ENCODE peak calls at places on chromosome 21, in seven cellular contexts. U is MV-4-11; C is CD4-positive, CD25-positive, alpha-beta regulatory T cell; Q is ovary; S is cardiac fibroblast; J is SK-MEL-5; Y is SHP77. V is an unnamed sample.

GRCh38 chr21:27550258-27550657 is 583.4 kb upstream of the ADAMTS5 start:
- DNase-seq in S (no peak), C (no peak), Y (no peak), Q (no peak), J (no peak), U (no peak), V (no peak)

GRCh38 chr21:38297871-38298270 is 41.1 kb downstream of the KCNJ15 start:
- DNase-seq in U (no peak), S (no peak), Q (no peak), J (no peak), Y (no peak), C (no peak), V (no peak)

GRCh38 chr21:40841524-40842196 is 5.3 kb downstream of the DSCAM start:
- DNase-seq in Y (peak), C (no peak), U (no peak), Q (no peak), S (no peak), J (peak), V (no peak)

GRCh38 chr21:36310016-36310415 is 10.0 kb upstream of the MORC3 start:
- DNase-seq in S (no peak), C (peak), Q (no peak), U (no peak), J (no peak), Y (no peak), V (no peak)

GRCh38 chr21:43923391-43923790 is 58.4 kb downstream of the AGPAT3 start:
- DNase-seq in Y (no peak), Q (no peak), C (no peak), U (no peak), J (no peak), S (peak), V (no peak)

GRCh38 chr21:44875341-44875740 is 1.9 kb upstream of the PTTG1IP start:
- DNase-seq in U (peak), J (peak), Y (no peak), S (peak), Q (no peak), C (peak), V (no peak)

GRCh38 chr21:39842741-39843146 is 24.5 kb upstream of the PCP4 start:
- DNase-seq in J (no peak), Q (no peak), S (no peak), C (no peak), Y (no peak), U (no peak), V (no peak)

GRCh38 chr21:32186843-32187242 is 92.0 kb downstream of the MIS18A start:
- DNase-seq in S (no peak), U (no peak), Y (no peak), J (no peak), Q (no peak), C (no peak), V (no peak)

GRCh38 chr21:10539956-10540355 is 18.6 kb downstream of the TPTE start:
- DNase-seq in Y (no peak), U (no peak), Q (no peak), J (no peak), S (no peak), C (no peak), V (no peak)

GRCh38 chr21:37208056-37208705 is 59.0 kb downstream of the VPS26C start:
- DNase-seq in Q (no peak), U (peak), S (no peak), Y (peak), J (no peak), C (no peak), V (peak)

GRCh38 chr21:38645282-38645681 is 147.0 kb upstream of the ERG start:
- DNase-seq in Y (no peak), Q (no peak), J (peak), S (peak), C (no peak), U (no peak), V (no peak)

V was measured in tibial artery.